ENCODE peak calls at places on chromosomes 13 and 19, in seven cellular contexts. One of them, this sample, is unnamed.

GRCh38 chr13:76769238-76769859 is 116.9 kb downstream of the KCTD12 start:
- DNase-seq in GM23338: no peak
- DNase-seq in fibroblast of pulmonary artery: no peak
- DNase-seq in endodermal cell: no peak
- DNase-seq in epithelial cell of esophagus: no peak
- DNase-seq in psoas muscle: no peak
- DNase-seq in PC-3: no peak
- DNase-seq in this sample: no peak

GRCh38 chr19:10692673-10693264 is 8.5 kb upstream of the QTRT1 start:
- DNase-seq in GM23338: peak
- DNase-seq in fibroblast of pulmonary artery: no peak
- DNase-seq in endodermal cell: peak
- DNase-seq in epithelial cell of esophagus: no peak
- DNase-seq in psoas muscle: no peak
- DNase-seq in PC-3: no peak
- DNase-seq in this sample: no peak

GRCh38 chr13:24747248-24748151 is 16.5 kb upstream of the RNF17 start:
- DNase-seq in GM23338: peak
- DNase-seq in fibroblast of pulmonary artery: no peak
- DNase-seq in endodermal cell: peak
- DNase-seq in epithelial cell of esophagus: peak
- DNase-seq in psoas muscle: no peak
- DNase-seq in PC-3: no peak
- DNase-seq in this sample: no peak

GRCh38 chr19:590396-590745 is 690 bp downstream of the HCN2 start:
- DNase-seq in GM23338: no peak
- DNase-seq in fibroblast of pulmonary artery: peak
- DNase-seq in endodermal cell: peak
- DNase-seq in epithelial cell of esophagus: peak
- DNase-seq in psoas muscle: no peak
- DNase-seq in PC-3: peak
- DNase-seq in this sample: peak

GRCh38 chr13:73870970-73871935 is 263.0 kb downstream of the KLF12 start:
- DNase-seq in GM23338: peak
- DNase-seq in fibroblast of pulmonary artery: peak
- DNase-seq in endodermal cell: peak
- DNase-seq in epithelial cell of esophagus: peak
- DNase-seq in psoas muscle: no peak
- DNase-seq in PC-3: no peak
- DNase-seq in this sample: peak

GRCh38 chr19:10450853-10451609 is 30.7 kb downstream of the PDE4A start:
- DNase-seq in GM23338: peak
- DNase-seq in fibroblast of pulmonary artery: no peak
- DNase-seq in endodermal cell: peak
- DNase-seq in epithelial cell of esophagus: no peak
- DNase-seq in psoas muscle: no peak
- DNase-seq in PC-3: peak
- DNase-seq in this sample: no peak

GRCh38 chr13:99983401-99984133 is 2.0 kb downstream of the ZIC2 start:
- DNase-seq in GM23338: peak
- DNase-seq in fibroblast of pulmonary artery: no peak
- DNase-seq in endodermal cell: peak
- DNase-seq in epithelial cell of esophagus: no peak
- DNase-seq in psoas muscle: no peak
- DNase-seq in PC-3: no peak
- DNase-seq in this sample: no peak

GRCh38 chr19:5585461-5586299 is 17.9 kb upstream of the TINCR start:
- DNase-seq in GM23338: peak
- DNase-seq in fibroblast of pulmonary artery: no peak
- DNase-seq in endodermal cell: peak
- DNase-seq in epithelial cell of esophagus: peak
- DNase-seq in psoas muscle: peak
- DNase-seq in PC-3: no peak
- DNase-seq in this sample: no peak

GRCh38 chr13:42816538-42816937 is 35.2 kb downstream of the FAM216B start:
- DNase-seq in GM23338: no peak
- DNase-seq in fibroblast of pulmonary artery: no peak
- DNase-seq in endodermal cell: no peak
- DNase-seq in epithelial cell of esophagus: no peak
- DNase-seq in psoas muscle: no peak
- DNase-seq in PC-3: no peak
- DNase-seq in this sample: no peak
- TF ChIP-seq CTCF in GM23338: no peak
- TF ChIP-seq CTCF in fibroblast of pulmonary artery: peak
- TF ChIP-seq CTCF in endodermal cell: peak
- TF ChIP-seq CTCF in epithelial cell of esophagus: no peak
- TF ChIP-seq CTCF in psoas muscle: no peak
- TF ChIP-seq CTCF in PC-3: peak
- TF ChIP-seq CTCF in this sample: peak

DNA sequence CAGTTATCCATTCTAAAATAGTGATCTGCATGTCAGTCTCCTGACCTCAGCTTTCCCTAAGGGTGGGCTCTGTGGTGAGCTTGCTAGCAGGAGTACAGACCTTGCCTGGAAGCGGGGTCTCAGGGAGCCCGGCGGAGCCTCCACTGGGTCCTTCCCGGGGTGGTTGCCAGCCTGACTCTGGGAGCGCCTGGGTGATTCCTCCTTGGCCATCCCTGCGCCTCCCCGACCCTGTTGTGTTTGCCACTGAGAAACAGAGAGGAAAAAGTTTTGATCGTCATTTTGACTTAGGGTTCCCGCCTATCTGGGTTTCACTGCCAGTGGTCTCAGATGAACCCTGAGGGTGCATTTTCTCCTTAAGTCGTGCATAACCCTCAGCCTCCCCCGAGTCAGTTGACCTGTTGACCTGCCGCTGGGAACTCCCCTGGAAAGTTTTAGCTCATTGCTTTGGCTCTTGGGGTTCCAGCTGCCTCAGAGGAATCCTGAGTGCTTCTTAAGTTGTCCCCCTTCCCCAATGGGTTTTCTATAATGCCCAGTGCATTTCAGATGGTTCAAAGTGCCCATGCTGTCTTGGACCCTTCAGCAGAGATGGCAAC is 117.8 kb downstream of the RAB20 start:
- DNase-seq in GM23338: no peak
- DNase-seq in fibroblast of pulmonary artery: no peak
- DNase-seq in endodermal cell: no peak
- DNase-seq in epithelial cell of esophagus: no peak
- DNase-seq in psoas muscle: no peak
- DNase-seq in PC-3: no peak
- DNase-seq in this sample: peak
- H3K4me3 ChIP-seq in GM23338: no peak
- H3K4me3 ChIP-seq in fibroblast of pulmonary artery: no peak
- H3K4me3 ChIP-seq in endodermal cell: no peak
- H3K4me3 ChIP-seq in epithelial cell of esophagus: no peak
- H3K4me3 ChIP-seq in psoas muscle: no peak
- H3K4me3 ChIP-seq in PC-3: no peak
- H3K4me3 ChIP-seq in this sample: no peak

GRCh38 chr13:51249767-51250741 is 27.9 kb downstream of the FAM124A start:
- DNase-seq in GM23338: peak
- DNase-seq in fibroblast of pulmonary artery: no peak
- DNase-seq in endodermal cell: peak
- DNase-seq in epithelial cell of esophagus: no peak
- DNase-seq in psoas muscle: no peak
- DNase-seq in PC-3: no peak
- DNase-seq in this sample: no peak
- TF ChIP-seq CTCF in GM23338: peak
- TF ChIP-seq CTCF in fibroblast of pulmonary artery: peak
- TF ChIP-seq CTCF in endodermal cell: peak
- TF ChIP-seq CTCF in epithelial cell of esophagus: peak
- TF ChIP-seq CTCF in psoas muscle: peak
- TF ChIP-seq CTCF in PC-3: peak
- TF ChIP-seq CTCF in this sample: peak

GRCh38 chr13:37652596-37652995 is 54.0 kb upstream of the POSTN start:
- DNase-seq in GM23338: no peak
- DNase-seq in fibroblast of pulmonary artery: no peak
- DNase-seq in endodermal cell: no peak
- DNase-seq in epithelial cell of esophagus: no peak
- DNase-seq in psoas muscle: no peak
- DNase-seq in PC-3: peak
- DNase-seq in this sample: peak
- H3K4me3 ChIP-seq in GM23338: no peak
- H3K4me3 ChIP-seq in fibroblast of pulmonary artery: no peak
- H3K4me3 ChIP-seq in endodermal cell: no peak
- H3K4me3 ChIP-seq in epithelial cell of esophagus: no peak
- H3K4me3 ChIP-seq in psoas muscle: no peak
- H3K4me3 ChIP-seq in PC-3: no peak
- H3K4me3 ChIP-seq in this sample: no peak

DNA sequence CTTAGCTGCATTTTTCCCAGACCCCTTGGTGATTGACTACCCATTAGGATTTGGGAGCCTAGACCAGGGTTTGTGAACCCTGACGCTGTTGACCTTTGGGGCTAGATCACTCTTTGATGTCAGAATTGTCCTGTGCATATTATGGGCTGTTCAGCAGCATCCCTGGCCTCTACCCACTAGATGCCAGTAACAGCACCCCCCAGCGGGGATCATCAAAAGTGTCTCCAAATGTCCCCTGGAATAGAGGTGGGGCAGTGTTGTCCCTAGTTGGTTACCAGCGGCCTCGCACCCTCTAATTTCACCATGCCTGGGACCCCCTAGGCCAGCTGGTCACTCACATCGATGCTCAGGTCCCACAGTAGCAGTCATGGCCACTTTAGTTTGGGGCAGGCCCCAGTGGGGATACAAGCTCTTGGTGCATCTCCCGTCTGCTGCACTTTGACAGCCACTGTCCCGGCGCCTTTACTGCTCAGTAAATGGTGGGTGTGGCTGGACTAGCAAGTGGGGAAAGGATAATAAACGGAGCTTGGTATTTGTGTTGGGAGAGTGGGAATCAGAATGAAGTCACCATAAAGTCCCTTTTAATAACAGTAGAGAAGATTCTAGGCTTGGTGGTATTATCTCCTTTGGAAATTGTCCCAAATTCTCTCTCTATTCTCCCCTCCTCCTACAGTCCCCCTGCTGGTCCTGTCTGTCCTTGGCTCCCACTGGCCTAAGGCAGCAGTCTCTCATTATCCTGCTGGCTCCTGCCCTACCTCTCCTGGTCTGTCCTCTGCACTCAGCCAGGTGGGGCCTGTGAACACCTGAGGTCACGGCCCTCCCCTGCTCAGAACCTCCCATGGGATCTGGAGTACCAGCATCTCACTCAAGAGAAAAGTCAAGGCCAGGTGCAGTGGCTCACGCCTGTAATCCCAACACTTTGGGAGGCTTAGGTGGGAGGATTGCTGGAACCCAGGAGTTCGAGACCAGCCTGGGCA is 80.6 kb downstream of the SIPA1L3 start:
- DNase-seq in GM23338: peak
- DNase-seq in fibroblast of pulmonary artery: no peak
- DNase-seq in endodermal cell: peak
- DNase-seq in epithelial cell of esophagus: no peak
- DNase-seq in psoas muscle: no peak
- DNase-seq in PC-3: no peak
- DNase-seq in this sample: no peak
- TF ChIP-seq CTCF in GM23338: peak
- TF ChIP-seq CTCF in fibroblast of pulmonary artery: peak
- TF ChIP-seq CTCF in endodermal cell: peak
- TF ChIP-seq CTCF in epithelial cell of esophagus: peak
- TF ChIP-seq CTCF in psoas muscle: no peak
- TF ChIP-seq CTCF in PC-3: peak
- TF ChIP-seq CTCF in this sample: no peak

GRCh38 chr19:3785464-3785937 is 680 bp downstream of the MATK start:
- DNase-seq in GM23338: no peak
- DNase-seq in fibroblast of pulmonary artery: no peak
- DNase-seq in endodermal cell: peak
- DNase-seq in epithelial cell of esophagus: peak
- DNase-seq in psoas muscle: no peak
- DNase-seq in PC-3: no peak
- DNase-seq in this sample: no peak
- H3K4me3 ChIP-seq in GM23338: peak
- H3K4me3 ChIP-seq in fibroblast of pulmonary artery: no peak
- H3K4me3 ChIP-seq in endodermal cell: peak
- H3K4me3 ChIP-seq in epithelial cell of esophagus: no peak
- H3K4me3 ChIP-seq in psoas muscle: peak
- H3K4me3 ChIP-seq in PC-3: no peak
- H3K4me3 ChIP-seq in this sample: no peak

GRCh38 chr13:52845766-52846566 is 2.5 kb downstream of the PCDH8 start:
- DNase-seq in GM23338: peak
- DNase-seq in fibroblast of pulmonary artery: peak
- DNase-seq in endodermal cell: peak
- DNase-seq in epithelial cell of esophagus: peak
- DNase-seq in psoas muscle: peak
- DNase-seq in PC-3: no peak
- DNase-seq in this sample: no peak
- TF ChIP-seq CTCF in GM23338: peak
- TF ChIP-seq CTCF in fibroblast of pulmonary artery: no peak
- TF ChIP-seq CTCF in endodermal cell: peak
- TF ChIP-seq CTCF in epithelial cell of esophagus: no peak
- TF ChIP-seq CTCF in psoas muscle: no peak
- TF ChIP-seq CTCF in PC-3: no peak
- TF ChIP-seq CTCF in this sample: no peak

DNA sequence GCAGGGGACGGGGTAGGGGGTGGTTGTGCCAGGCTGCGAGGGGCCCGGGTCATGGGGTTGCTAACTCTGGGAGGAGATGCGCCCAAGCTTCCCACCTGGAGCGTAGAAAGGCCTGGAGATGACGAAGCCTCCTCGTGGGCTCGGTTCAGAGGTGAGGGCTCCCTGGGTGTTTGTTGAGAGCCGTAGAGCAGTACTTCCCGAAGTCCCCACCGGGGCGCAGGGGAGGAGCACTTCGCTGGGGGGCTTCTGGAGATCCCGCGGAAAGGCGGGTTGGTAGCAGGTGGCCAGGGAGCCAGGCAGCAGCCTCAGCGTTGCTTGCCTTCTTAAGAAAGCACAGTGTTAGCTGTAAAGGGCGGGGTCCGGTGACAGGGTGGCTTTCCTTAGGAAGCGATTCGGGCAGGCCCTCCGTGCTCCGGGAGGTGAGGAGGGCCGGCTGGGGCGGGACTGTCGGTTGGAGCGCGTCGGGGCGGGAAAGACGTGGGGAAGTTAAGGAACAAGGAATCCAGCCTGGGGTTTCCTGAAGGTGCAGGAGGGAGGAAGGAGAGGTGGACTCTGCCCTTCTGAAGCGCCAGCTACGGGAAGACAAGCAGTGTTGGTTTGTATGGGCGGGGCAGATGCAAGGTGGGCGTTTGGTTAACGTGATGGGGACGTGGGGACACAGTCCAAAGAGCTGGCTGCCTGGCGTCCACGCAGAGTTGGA is 3.3 kb downstream of the VSTM2B start:
- DNase-seq in GM23338: peak
- DNase-seq in fibroblast of pulmonary artery: no peak
- DNase-seq in endodermal cell: peak
- DNase-seq in epithelial cell of esophagus: no peak
- DNase-seq in psoas muscle: peak
- DNase-seq in PC-3: no peak
- DNase-seq in this sample: no peak
- H3K4me3 ChIP-seq in GM23338: peak
- H3K4me3 ChIP-seq in fibroblast of pulmonary artery: no peak
- H3K4me3 ChIP-seq in endodermal cell: peak
- H3K4me3 ChIP-seq in epithelial cell of esophagus: no peak
- H3K4me3 ChIP-seq in psoas muscle: peak
- H3K4me3 ChIP-seq in PC-3: peak
- H3K4me3 ChIP-seq in this sample: no peak